ENCODE peak calls at places on chromosomes 7 and 10, in eight cellular contexts. O, V, H, Z, D, Q, E and A are unnamed samples.

GRCh38 chr7:140541513-140542192 is 62.3 kb upstream of the MKRN1 start:
- DNase-seq in Q (peak), H (no peak), Z (no peak), D (peak), O (peak), V (peak), E (peak), A (peak)

GRCh38 chr10:22443200-22443881 is 98.0 kb downstream of the SPAG6 start:
- DNase-seq in O (no peak), Z (no peak), H (no peak), E (no peak), Q (peak), D (no peak), V (no peak), A (no peak)

GRCh38 chr10:101567165-101568006 is 20.7 kb downstream of the POLL start:
- DNase-seq in E (no peak), O (no peak), D (no peak), V (no peak), Z (no peak), H (peak), Q (no peak), A (no peak)

GRCh38 chr10:76086571-76087260 is 655.3 kb downstream of the LRMDA start:
- DNase-seq in E (peak), O (no peak), V (no peak), Z (no peak), Q (peak), H (no peak), D (peak), A (peak)

GRCh38 chr10:131979821-131980270 is 1.9 kb downstream of the BNIP3 start:
- DNase-seq in O (no peak), Z (no peak), V (no peak), H (no peak), E (no peak), Q (peak), D (no peak), A (no peak)

GRCh38 chr10:110822708-110823291 is 48.9 kb upstream of the PDCD4 start:
- DNase-seq in D (no peak), E (no peak), V (no peak), O (peak), H (no peak), Z (no peak), Q (no peak), A (peak)

GRCh38 chr10:47261121-47261520 is 38.9 kb upstream of the GDF10 start:
- DNase-seq in Q (no peak), Z (peak), V (no peak), E (no peak), D (no peak), O (no peak), H (no peak), A (no peak)

GRCh38 chr7:29207469-29207868 is 12.9 kb downstream of the CHN2 start:
- DNase-seq in E (no peak), Z (no peak), H (no peak), Q (peak), D (no peak), O (no peak), V (no peak), A (no peak)

GRCh38 chr7:18401757-18402156 is 93.8 kb upstream of the HDAC9 start:
- DNase-seq in Z (no peak), O (no peak), V (no peak), D (no peak), E (no peak), H (no peak), Q (no peak), A (no peak)

GRCh38 chr10:807163-807957 is 117.9 kb upstream of the DIP2C start:
- DNase-seq in D (no peak), O (no peak), Q (no peak), V (no peak), H (peak), E (no peak), Z (peak), A (no peak)

GRCh38 chr7:262251-262572 is 27.8 kb upstream of the FOXL3 start:
- DNase-seq in D (peak), Z (no peak), Q (no peak), O (no peak), H (no peak), V (no peak), E (no peak), A (no peak)

GRCh38 chr10:52772623-52773022 is at the start of gene MBL2:
- DNase-seq in Q (no peak), H (no peak), Z (peak), O (no peak), V (no peak), D (peak), E (no peak), A (no peak)

GRCh38 chr10:86960003-86960862 is 1.8 kb downstream of the SNCG start:
- DNase-seq in H (peak), E (no peak), D (peak), Z (no peak), V (peak), Q (peak), O (peak), A (no peak)

GRCh38 chr10:86111902-86112301 is 254.7 kb downstream of the GRID1 start:
- DNase-seq in H (peak), V (no peak), E (no peak), Z (peak), O (no peak), Q (no peak), D (no peak), A (no peak)

GRCh38 chr7:149161241-149161848 is 14.1 kb downstream of the ZNF398 start:
- DNase-seq in H (no peak), Q (no peak), Z (no peak), V (no peak), E (no peak), O (no peak), D (no peak), A (no peak)

GRCh38 chr7:142813262-142813661 is 41.6 kb upstream of the EPHB6 start:
- DNase-seq in Q (peak), D (no peak), V (no peak), E (no peak), Z (no peak), O (no peak), H (no peak), A (no peak)

GRCh38 chr7:28410628-28411578 is 1.4 kb upstream of the CREB5 start:
- DNase-seq in H (peak), Z (no peak), O (peak), D (peak), Q (peak), E (peak), V (peak), A (no peak)

GRCh38 chr7:157183832-157184231 is 45.1 kb downstream of the UBE3C start:
- DNase-seq in D (no peak), E (no peak), O (no peak), H (no peak), Q (no peak), V (no peak), Z (no peak), A (no peak)

GRCh38 chr7:26385240-26385639 is 93.6 kb downstream of the SNX10 start:
- DNase-seq in Q (no peak), V (no peak), H (no peak), Z (no peak), O (no peak), D (no peak), E (no peak), A (no peak)

GRCh38 chr10:28302012-28302667 is 724 bp downstream of the MPP7 start:
- DNase-seq in Z (peak), E (peak), D (peak), H (peak), V (no peak), O (peak), Q (peak), A (peak)

GRCh38 chr10:9634466-9634865 is 1383.2 kb upstream of the CELF2 start:
- DNase-seq in Q (peak), D (no peak), E (no peak), V (no peak), O (no peak), H (no peak), Z (no peak), A (no peak)

GRCh38 chr7:14570750-14571607 is 331.6 kb downstream of the DGKB start:
- DNase-seq in Q (no peak), H (no peak), O (no peak), E (no peak), V (no peak), D (no peak), Z (no peak), A (no peak)

GRCh38 chr7:90173127-90173844 is 19.0 kb downstream of the STEAP1 start:
- DNase-seq in Q (peak), Z (no peak), V (no peak), E (no peak), O (no peak), D (no peak), H (no peak), A (no peak)

GRCh38 chr7:2175514-2175913 is 57.2 kb downstream of the MAD1L1 start:
- DNase-seq in H (no peak), D (no peak), E (no peak), Q (peak), V (no peak), O (peak), Z (no peak), A (no peak)

GRCh38 chr7:131509781-131510180 is 46.6 kb downstream of the PODXL start:
- DNase-seq in Q (no peak), E (no peak), O (no peak), H (no peak), V (no peak), D (no peak), Z (no peak), A (no peak)

GRCh38 chr7:102272075-102272916 is 14.4 kb upstream of the SH2B2 start:
- DNase-seq in Q (peak), Z (peak), H (no peak), D (peak), E (peak), O (peak), V (peak), A (peak)

GRCh38 chr7:81120141-81120540 is 201.3 kb upstream of the SEMA3C start:
- DNase-seq in H (no peak), Z (no peak), E (no peak), O (no peak), V (no peak), D (no peak), Q (no peak), A (no peak)

GRCh38 chr7:131537581-131537980 is 18.8 kb downstream of the PODXL start:
- DNase-seq in Q (no peak), Z (no peak), O (no peak), H (no peak), E (no peak), D (no peak), V (no peak), A (no peak)

GRCh38 chr10:101226506-101226887 is 2.8 kb downstream of the LBX1 start:
- DNase-seq in D (no peak), H (no peak), O (no peak), E (no peak), V (no peak), Q (no peak), Z (no peak), A (no peak)

GRCh38 chr7:130982160-130982638 is 248.2 kb upstream of the KLF14 start:
- DNase-seq in V (no peak), D (peak), O (no peak), Q (peak), Z (no peak), H (no peak), E (no peak), A (no peak)

DNA sequence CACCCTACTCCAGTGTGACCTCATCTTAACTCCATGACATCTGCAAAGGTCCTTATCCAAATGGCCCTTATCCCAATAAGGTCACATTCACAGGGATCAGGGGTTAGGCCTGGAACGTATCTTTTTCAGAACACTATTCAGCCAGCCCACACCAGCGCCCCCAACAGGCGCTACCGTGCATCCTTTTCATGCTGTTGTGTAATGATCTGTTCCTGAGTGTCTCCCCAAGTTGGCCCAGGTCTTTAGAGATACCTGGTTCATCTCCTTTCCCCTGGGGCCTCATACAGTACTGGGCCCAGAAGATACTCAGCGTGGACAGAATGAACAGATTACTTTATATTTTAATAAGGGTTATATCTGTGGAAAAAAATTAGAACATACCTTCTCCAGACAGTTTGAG is 132.6 kb upstream of the ADAM12 start:
- DNase-seq in Q (no peak), D (no peak), Z (no peak), E (no peak), H (no peak), V (no peak), O (no peak), A (no peak)
- TF ChIP-seq CTCF in Q (peak), D (peak), Z (no peak), E (no peak), H (no peak), V (peak), O (no peak), A (no peak)

GRCh38 chr7:128219646-128220045 is 21.4 kb upstream of the LEP start:
- DNase-seq in O (no peak), Q (no peak), Z (no peak), V (no peak), H (no peak), E (no peak), D (no peak), A (no peak)

GRCh38 chr7:128215739-128216138 is 25.3 kb upstream of the LEP start:
- DNase-seq in D (no peak), O (no peak), Q (peak), V (no peak), H (no peak), E (no peak), Z (no peak), A (no peak)

GRCh38 chr7:128215281-128215680 is 25.8 kb upstream of the LEP start:
- DNase-seq in V (no peak), H (no peak), O (no peak), Q (peak), E (no peak), Z (no peak), D (no peak), A (no peak)

GRCh38 chr7:128217030-128217805 is 23.9 kb upstream of the LEP start:
- DNase-seq in Q (peak), O (no peak), H (no peak), V (no peak), Z (no peak), D (no peak), E (no peak), A (no peak)

DNA sequence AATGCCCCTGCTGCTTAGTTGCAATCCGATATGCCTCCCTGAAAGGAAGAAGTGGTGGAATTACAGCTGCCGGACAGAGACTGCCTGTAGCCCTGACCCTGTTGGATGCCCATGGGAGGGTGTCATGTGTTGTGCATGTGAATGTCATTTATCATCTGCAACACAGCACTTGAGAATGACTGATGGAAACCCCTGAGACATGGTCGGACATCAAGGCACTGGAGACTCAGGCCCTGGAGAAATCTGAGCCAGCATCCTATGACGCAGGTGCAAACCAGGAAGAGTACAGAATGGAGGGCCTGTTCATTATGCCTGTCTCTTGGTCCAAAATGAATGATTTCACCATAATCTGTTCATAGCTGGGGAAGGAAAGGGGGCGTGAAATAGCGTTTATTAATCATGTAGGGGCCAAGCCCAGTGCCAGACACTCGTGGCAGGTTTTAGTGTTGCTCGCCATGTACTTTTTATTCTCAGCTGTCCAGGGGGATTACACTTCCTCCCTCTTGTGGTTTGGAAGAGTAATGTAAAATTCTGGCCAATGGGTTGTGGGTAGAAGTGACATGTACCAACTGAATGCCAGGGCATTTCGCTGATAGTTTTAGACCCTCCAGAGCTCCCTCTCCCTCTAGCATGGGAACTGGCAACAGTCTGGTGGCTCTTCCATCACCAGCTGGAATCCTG is 23.0 kb upstream of the LEP start:
- DNase-seq in Q (no peak), Z (no peak), V (no peak), E (no peak), O (no peak), D (no peak), H (no peak), A (no peak)
- TF ChIP-seq CTCF in Q (peak), Z (peak), V (peak), E (no peak), O (no peak), D (peak), H (no peak), A (peak)

GRCh38 chr7:159227433-159227832 is 82.8 kb upstream of the VIPR2 start:
- DNase-seq in V (no peak), O (no peak), Q (no peak), E (no peak), Z (no peak), D (no peak), H (no peak), A (no peak)
- TF ChIP-seq CTCF in V (no peak), O (no peak), Q (no peak), E (no peak), Z (no peak), D (no peak), H (no peak), A (no peak)

DNA sequence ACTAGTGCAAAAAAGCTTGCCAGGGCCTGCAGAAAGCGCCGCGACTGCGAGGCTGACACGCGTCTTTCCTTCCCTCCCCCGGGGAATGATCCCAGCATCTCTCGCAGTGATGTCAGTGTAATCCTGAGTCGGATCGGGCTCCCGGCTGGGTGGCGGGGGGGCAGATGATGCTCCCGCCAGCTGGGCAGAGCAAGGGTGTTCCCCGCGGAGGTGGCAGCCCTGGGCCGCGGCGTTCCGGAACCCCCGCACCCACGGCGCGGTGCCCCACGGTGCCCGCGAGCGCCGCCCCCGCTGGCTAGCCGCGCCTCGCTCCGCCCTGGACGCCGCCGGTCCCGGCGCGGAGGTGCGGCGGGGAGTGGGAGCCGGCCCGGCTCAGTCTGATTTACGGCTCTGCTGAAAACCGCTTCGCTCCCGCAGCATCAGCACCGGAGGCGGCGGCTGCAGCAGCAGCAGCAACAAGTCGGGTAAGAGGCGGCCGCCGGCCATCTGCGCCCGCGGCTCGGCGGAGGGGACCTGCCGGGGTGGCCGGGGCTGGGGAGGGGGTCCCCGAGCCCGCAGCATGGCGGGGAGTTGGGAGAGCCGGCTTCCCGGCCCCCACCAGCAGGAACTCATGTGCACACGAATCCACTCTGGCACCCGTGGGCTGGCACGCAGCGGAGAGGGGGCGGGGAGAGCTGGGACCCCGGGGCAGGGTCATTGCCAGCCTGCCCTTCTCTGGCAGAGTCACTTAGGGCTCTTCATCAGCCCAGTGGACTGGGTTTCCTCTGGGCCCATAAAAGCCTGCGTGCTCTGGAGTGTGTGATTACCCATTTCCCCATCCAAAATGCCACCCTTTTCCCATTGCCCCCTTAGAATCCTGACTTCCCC is at the start of gene ZNF365:
- DNase-seq in E (no peak), H (no peak), D (peak), V (peak), Q (peak), Z (peak), O (peak), A (peak)
- TF ChIP-seq CTCF in E (no peak), H (no peak), D (no peak), V (no peak), Q (no peak), Z (peak), O (no peak), A (no peak)

GRCh38 chr7:127589901-127590300 is 1.7 kb downstream of the ARF5 start:
- DNase-seq in V (no peak), D (no peak), H (no peak), Z (no peak), Q (no peak), O (no peak), E (no peak), A (no peak)
- TF ChIP-seq CTCF in V (no peak), D (no peak), H (no peak), Z (no peak), Q (no peak), O (no peak), E (no peak), A (no peak)

DNA sequence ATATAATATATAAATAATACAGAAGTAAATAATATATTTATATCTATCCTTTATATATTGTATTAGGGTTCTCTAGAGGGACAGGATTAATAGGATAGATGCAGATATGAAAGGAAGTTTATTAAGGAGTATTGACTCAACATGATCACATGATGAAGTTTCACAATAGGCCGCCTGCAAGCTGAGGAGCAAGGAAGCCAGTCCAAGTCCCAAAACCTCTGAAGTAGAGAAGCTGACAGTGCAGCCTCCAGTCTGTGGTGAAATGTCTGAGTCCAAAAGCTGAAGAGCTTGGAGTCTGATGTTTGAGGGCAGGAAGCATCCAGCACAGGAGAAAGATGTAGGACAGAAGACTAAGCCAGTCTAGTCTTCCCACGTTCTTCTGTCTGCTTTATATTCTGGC is 24.9 kb upstream of the AKR1B10 start:
- DNase-seq in E (peak), D (no peak), V (no peak), H (no peak), Z (no peak), Q (peak), O (peak), A (no peak)
- TF ChIP-seq CTCF in E (no peak), D (no peak), V (no peak), H (no peak), Z (no peak), Q (no peak), O (no peak), A (no peak)